ENCODE peak calls at places on chromosomes 12 and 14, in four cellular contexts. M is thyroid gland, O is glutamatergic neuron, K is mesothelial cell of epicardium. A is an unnamed sample.

GRCh38 chr12:84955298-84955697 is 42.7 kb upstream of the SLC6A15 start:
- DNase-seq in O (no peak), K (no peak), M (no peak), A (no peak)

GRCh38 chr14:31560759-31561154 is 447 bp upstream of the NUBPL start:
- DNase-seq in O (no peak), K (no peak), M (no peak), A (no peak)

GRCh38 chr12:1749019-1749418 is 58.1 kb downstream of the ADIPOR2 start:
- DNase-seq in K (no peak), M (no peak), O (no peak), A (no peak)

GRCh38 chr14:105856676-105857222 is 330.4 kb downstream of the TMEM121 start:
- DNase-seq in O (no peak), K (peak; percentile 19), M (no peak), A (no peak)

GRCh38 chr12:126953365-126953889 is 1313.5 kb upstream of the TMEM132C start:
- DNase-seq in M (no peak), O (no peak), K (no peak), A (no peak)

GRCh38 chr12:129372348-129372747 is 519.1 kb downstream of the GLT1D1 start:
- DNase-seq in M (no peak), K (no peak), O (no peak), A (no peak)

GRCh38 chr14:26839481-26839880 is 241.6 kb upstream of the NOVA1 start:
- DNase-seq in O (no peak), M (no peak), K (no peak), A (no peak)

GRCh38 chr12:97643961-97644360 is 181.4 kb downstream of the RMST start:
- DNase-seq in M (peak; percentile 96), K (no peak), O (no peak), A (peak; percentile 53)

GRCh38 chr14:100108840-100109593 is 43.8 kb downstream of the EVL start:
- DNase-seq in M (no peak), O (no peak), K (no peak), A (no peak)

GRCh38 chr14:79044894-79045624 is 874.9 kb downstream of the NRXN3 start:
- DNase-seq in K (no peak), M (no peak), O (no peak), A (peak; percentile 10)

GRCh38 chr12:45284096-45284901 is 68.4 kb downstream of the ANO6 start:
- DNase-seq in O (peak; percentile 57), M (no peak), K (no peak), A (peak; percentile 12)
- TF ChIP-seq CTCF in O (peak; percentile 36), M (no peak), K (no peak), A (no peak)

GRCh38 chr14:59690426-59690825 is 113.8 kb upstream of the CCDC175 start:
- DNase-seq in M (no peak), K (no peak), O (no peak), A (no peak)

GRCh38 chr14:59687663-59688062 is 111.1 kb upstream of the CCDC175 start:
- DNase-seq in O (no peak), K (no peak), M (peak; percentile 57), A (no peak)

GRCh38 chr14:59691266-59691665 is 114.7 kb upstream of the CCDC175 start:
- DNase-seq in M (no peak), K (no peak), O (no peak), A (no peak)

GRCh38 chr14:59688224-59689170 is 111.9 kb upstream of the CCDC175 start:
- DNase-seq in O (peak; percentile 66), K (peak; percentile 45), M (peak; percentile 54), A (peak; percentile 55)
- TF ChIP-seq CTCF in O (peak; percentile 65), K (peak; percentile 56), M (peak; percentile 69), A (peak; percentile 65)

DNA sequence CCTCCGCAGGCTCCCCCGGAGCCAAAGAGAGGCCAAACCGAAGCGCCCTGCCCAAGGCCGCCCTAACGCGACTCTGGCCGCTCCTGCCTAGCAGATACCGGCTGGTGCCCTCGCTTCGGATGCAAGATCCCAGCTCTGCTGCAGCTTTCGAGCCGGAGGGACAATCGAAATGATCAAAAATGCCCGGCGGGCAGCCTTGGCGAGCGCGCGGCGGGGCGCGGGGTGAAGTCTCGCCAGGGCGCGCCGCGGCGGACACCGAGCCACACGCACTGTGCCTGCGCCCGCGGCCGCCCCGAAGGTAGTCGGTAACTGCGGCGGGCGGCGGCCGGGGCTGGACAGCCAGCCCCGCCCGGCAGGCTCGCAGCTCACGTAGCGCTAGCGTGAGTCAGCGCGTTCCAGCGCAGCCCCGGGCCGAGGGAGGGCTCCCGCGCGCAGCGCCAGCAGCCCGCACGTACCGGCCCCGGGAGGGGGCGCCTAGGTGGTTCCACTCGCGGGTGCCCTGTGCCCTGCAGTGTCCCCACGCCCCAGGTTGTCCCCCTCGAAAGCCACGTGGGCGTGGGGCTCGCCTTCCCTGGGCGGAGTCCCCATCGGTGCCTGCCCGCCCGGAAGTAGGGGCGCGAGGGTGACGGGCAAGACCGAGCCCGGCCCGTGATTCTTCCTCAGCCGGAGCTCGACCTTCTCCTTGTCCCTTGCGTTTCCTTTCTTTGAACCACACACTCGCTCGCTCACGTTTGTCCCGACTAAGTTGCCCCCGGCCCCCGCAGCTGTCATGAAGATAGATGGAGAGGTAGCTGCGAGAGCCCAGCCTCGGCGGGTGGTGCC is 109.3 kb upstream of the EGLN3 start:
- DNase-seq in O (peak; percentile 68), M (peak; percentile 78), K (peak; percentile 80), A (peak; percentile 79)
- TF ChIP-seq CTCF in O (no peak), M (no peak), K (no peak), A (no peak)

DNA sequence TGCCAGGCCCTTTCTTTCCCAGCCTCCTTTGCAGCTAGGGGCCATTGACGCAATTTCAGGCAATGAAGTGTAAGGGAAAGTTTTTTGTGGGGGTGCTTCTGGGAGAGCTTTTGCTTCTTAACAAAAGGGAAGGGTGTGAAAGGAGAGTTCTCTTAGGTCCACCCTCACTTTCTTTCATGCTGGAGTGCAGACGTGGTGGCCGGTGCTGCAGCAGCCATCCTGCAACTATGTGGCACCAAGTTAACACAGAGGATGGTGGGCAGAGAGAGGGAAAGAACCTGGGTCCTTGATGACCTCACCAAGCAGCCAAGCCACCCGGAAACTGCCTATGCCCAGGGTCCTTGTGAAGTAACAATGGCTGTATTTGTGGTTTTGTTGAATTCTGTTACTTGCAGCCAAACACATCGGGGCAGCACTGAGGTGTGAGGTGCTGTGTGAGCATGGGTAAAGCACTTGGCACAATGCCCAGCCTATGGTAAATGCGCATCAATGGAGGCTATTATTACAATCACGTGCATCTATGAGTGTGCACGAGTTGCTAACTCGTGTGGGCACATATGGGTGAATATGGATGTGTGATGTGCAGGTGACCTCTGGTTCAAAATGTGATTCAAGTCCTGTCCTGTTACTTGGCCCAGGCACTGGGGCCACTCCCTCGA is 122.6 kb downstream of the CALM1 start:
- DNase-seq in O (no peak), M (peak; percentile 3), K (no peak), A (no peak)
- TF ChIP-seq CTCF in O (no peak), M (peak; percentile 1), K (peak; percentile 22), A (no peak)

GRCh38 chr12:115771065-115771464 is 506.4 kb downstream of the MED13L start:
- DNase-seq in O (no peak), K (no peak), M (peak; percentile 33), A (peak; percentile 8)
- TF ChIP-seq CTCF in O (no peak), K (peak; percentile 18), M (peak; percentile 32), A (no peak)

GRCh38 chr12:26857465-26858176 is 24.6 kb upstream of the ITPR2 start:
- DNase-seq in M (no peak), O (no peak), K (no peak), A (no peak)

GRCh38 chr12:26861690-26862089 is 28.7 kb upstream of the ITPR2 start:
- DNase-seq in O (no peak), M (no peak), K (no peak), A (no peak)

GRCh38 chr12:26867084-26867483 is 34.1 kb upstream of the ITPR2 start:
- DNase-seq in M (no peak), O (no peak), K (no peak), A (no peak)

GRCh38 chr12:26868505-26869494 is 35.8 kb upstream of the ITPR2 start:
- DNase-seq in K (no peak), M (no peak), O (no peak), A (no peak)

GRCh38 chr12:26863515-26863914 is 30.5 kb upstream of the ITPR2 start:
- DNase-seq in O (no peak), K (no peak), M (no peak), A (no peak)
- TF ChIP-seq CTCF in O (no peak), K (no peak), M (no peak), A (no peak)

GRCh38 chr14:68926236-68926635 is 52.9 kb downstream of the ACTN1 start:
- DNase-seq in M (no peak), K (no peak), O (no peak), A (no peak)
- TF ChIP-seq CTCF in M (peak; percentile 14), K (no peak), O (no peak), A (no peak)

A was measured in nephron progenitor cell.